ENCODE peak calls at places on chromosomes 12 and 14, in ten cellular contexts. B is foreskin fibroblast, E is left lung, H is brain microvascular endothelial cell, G is AG09309, J is thoracic aorta, I is AG04450, N is activated B cell treated with CpG ODN at 0.5 μM for 24 hours, W is right atrium auricular region, Y is Caco-2. T is an unnamed sample.

GRCh38 chr14:60721331-60722162 is 2.6 kb downstream of the SIX4 start:
- DNase-seq in Y (peak; percentile 41), H (peak; percentile 47), W (no peak), E (peak; percentile 39), G (no peak), I (no peak), J (peak; percentile 31), N (peak; percentile 43), B (peak; percentile 77), T (peak; percentile 53)

GRCh38 chr12:13222076-13222475 is 25.6 kb downstream of the EMP1 start:
- DNase-seq in Y (no peak), B (no peak), E (no peak), N (no peak), J (no peak), H (no peak), G (no peak), W (no peak), I (no peak), T (no peak)

GRCh38 chr12:45302621-45303020 is 86.7 kb downstream of the ANO6 start:
- DNase-seq in N (no peak), B (peak; percentile 28), E (no peak), J (no peak), W (no peak), H (no peak), Y (no peak), I (no peak), G (no peak), T (no peak)

GRCh38 chr14:68285421-68286179 is 466.0 kb downstream of the RAD51B start:
- DNase-seq in W (no peak), H (no peak), B (no peak), J (no peak), I (no peak), E (no peak), N (peak; percentile 48), Y (no peak), G (no peak), T (no peak)

GRCh38 chr12:86134571-86134970 is 121.6 kb downstream of the MGAT4C start:
- DNase-seq in J (no peak), Y (no peak), B (no peak), E (no peak), H (peak; percentile 43), G (no peak), N (no peak), W (no peak), I (no peak), T (no peak)

GRCh38 chr12:121668750-121669524 is 517 bp downstream of the MORN3 start:
- DNase-seq in I (no peak), E (no peak), N (peak; percentile 38), J (no peak), W (no peak), H (no peak), G (no peak), Y (peak; percentile 72), B (no peak), T (no peak)

GRCh38 chr14:94028450-94028826 is 2.3 kb downstream of the OTUB2 start:
- DNase-seq in Y (no peak), J (no peak), G (no peak), H (peak; percentile 31), B (no peak), W (no peak), N (no peak), I (no peak), E (no peak), T (no peak)

GRCh38 chr14:104917992-104918391 is 6.7 kb upstream of the PLD4 start:
- DNase-seq in H (no peak), W (no peak), E (no peak), N (no peak), J (no peak), Y (no peak), G (no peak), I (no peak), B (no peak), T (no peak)

GRCh38 chr12:63068857-63069442 is 82.1 kb downstream of the AVPR1A start:
- DNase-seq in E (no peak), W (no peak), J (no peak), Y (peak; percentile 39), N (no peak), H (peak; percentile 75), G (peak; percentile 48), B (peak; percentile 42), I (peak; percentile 34), T (no peak)

GRCh38 chr12:77724367-77724957 is 106.2 kb upstream of the NAV3 start:
- DNase-seq in J (no peak), N (no peak), G (peak; percentile 13), B (no peak), H (peak; percentile 48), I (peak; percentile 10), E (no peak), W (no peak), Y (peak; percentile 10), T (no peak)

GRCh38 chr14:105059035-105059916 is 6.0 kb downstream of the GPR132 start:
- DNase-seq in I (no peak), E (peak; percentile 82), Y (peak; percentile 27), B (no peak), J (no peak), W (no peak), N (no peak), G (no peak), H (no peak), T (no peak)

GRCh38 chr12:22238211-22238610 is 96.3 kb downstream of the ST8SIA1 start:
- DNase-seq in Y (no peak), G (no peak), H (no peak), E (no peak), N (no peak), J (no peak), I (no peak), B (no peak), W (no peak), T (no peak)

GRCh38 chr14:27184371-27184901 is 586.6 kb upstream of the NOVA1 start:
- DNase-seq in N (no peak), H (no peak), E (no peak), B (no peak), I (no peak), J (no peak), Y (no peak), W (no peak), G (no peak), T (no peak)

GRCh38 chr14:30679032-30679431 is 56.9 kb downstream of the SCFD1 start:
- DNase-seq in E (no peak), H (no peak), G (no peak), N (no peak), J (no peak), B (no peak), Y (no peak), W (no peak), I (no peak), T (no peak)

GRCh38 chr14:30680036-30680435 is 57.9 kb downstream of the SCFD1 start:
- DNase-seq in Y (no peak), J (no peak), B (no peak), E (no peak), N (no peak), H (no peak), G (no peak), W (no peak), I (no peak), T (no peak)

GRCh38 chr14:30681752-30682355 is 59.7 kb downstream of the SCFD1 start:
- DNase-seq in I (no peak), H (peak; percentile 1), J (no peak), B (no peak), G (no peak), Y (no peak), E (no peak), W (no peak), N (no peak), T (no peak)
- TF ChIP-seq CTCF in I (peak; percentile 56), H (peak; percentile 61), J (no peak), B (peak; percentile 51), G (peak; percentile 31), Y (peak; percentile 40), E (peak; percentile 20), W (peak; percentile 21), N (no peak), T (peak; percentile 33)

GRCh38 chr12:115895247-115895646 is 382.2 kb downstream of the MED13L start:
- DNase-seq in B (no peak), J (no peak), Y (peak; percentile 24), N (no peak), I (no peak), H (no peak), G (no peak), W (no peak), E (no peak), T (no peak)
- TF ChIP-seq CTCF in B (peak; percentile 31), J (no peak), Y (peak; percentile 20), N (no peak), I (peak; percentile 51), H (peak; percentile 69), G (peak; percentile 41), W (no peak), E (no peak), T (no peak)

DNA sequence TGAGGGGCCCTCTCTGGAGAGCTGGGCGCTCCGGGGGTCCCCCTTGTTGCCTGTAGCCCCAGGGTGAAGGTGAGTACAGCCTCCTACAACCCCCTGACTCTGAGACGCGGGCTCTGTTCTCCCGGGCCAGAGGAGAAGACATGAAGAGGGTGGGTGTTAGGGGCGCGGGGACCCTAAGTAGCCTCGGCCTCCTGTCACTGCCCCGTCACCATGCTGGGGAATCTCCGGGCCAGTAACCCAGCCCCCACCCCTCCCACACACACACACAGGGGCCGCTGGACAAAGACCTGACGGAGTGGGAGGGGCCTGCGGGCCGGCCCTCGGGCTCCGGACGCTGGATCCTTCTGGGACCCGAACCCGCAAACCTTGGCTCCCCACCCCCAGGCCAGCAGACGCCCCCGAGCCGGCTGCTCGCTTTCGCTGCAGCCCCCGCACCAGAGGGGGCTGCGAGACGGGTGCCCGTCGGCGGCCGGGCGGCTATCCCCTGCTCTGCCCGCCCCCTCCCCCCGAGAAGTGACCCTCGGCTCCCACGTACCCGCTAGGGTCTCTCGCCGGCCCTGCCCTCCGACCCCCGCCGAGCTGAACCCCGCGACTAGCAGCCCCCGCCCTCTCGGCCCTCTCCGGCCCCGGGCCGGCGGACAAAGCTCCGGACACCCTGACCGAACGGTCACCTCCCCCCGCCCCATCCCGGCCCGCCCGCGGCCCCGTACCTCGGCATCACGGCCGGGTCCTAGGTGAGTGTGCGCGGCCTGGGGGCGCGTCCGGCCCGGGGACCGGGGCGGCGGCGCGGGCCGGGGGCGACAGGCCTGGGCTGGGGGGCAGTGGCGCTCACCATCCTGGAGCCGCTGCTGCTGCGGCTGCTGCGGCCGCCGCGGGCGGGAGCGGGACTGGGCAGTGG is at the start of gene FIGNL2:
- DNase-seq in G (no peak), I (no peak), B (no peak), W (no peak), N (no peak), E (no peak), Y (peak; percentile 57), J (no peak), H (no peak), T (no peak)
- TF ChIP-seq CTCF in G (no peak), I (no peak), B (no peak), W (no peak), N (no peak), E (no peak), Y (no peak), J (no peak), H (no peak), T (no peak)

DNA sequence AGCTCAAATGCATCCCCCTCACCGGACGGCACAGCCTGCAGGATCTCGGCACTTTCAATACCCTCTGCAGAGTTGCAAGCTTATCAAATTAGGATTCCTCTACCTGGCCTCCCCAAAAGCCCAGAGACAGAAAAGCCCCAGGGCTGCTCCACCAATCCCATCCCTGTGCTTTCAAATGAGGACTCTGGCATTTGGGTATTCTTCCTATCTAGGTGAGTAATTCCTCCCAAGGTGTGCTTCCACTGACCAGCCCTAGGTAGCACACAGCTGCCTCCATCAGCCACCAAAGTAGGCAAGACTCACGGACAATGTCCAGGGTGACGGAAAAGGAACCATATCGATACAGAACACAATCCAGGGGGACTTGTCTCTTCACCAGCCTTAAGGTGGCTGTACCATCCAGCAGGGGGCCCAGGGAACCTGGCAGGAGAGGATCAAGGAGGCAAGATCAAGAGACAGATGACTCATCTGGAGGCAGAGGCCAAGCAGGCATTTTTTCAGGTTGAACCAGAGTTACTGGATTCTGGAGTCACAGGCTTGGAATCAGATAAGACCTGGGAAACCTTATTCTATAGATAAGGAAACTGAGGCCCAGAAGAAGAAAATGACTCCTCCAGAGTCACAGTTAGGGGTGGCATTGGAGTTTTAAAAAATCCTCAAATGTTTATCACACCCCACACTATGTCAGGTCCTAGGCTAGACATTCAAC is 9.9 kb downstream of the PMEL start:
- DNase-seq in E (no peak), I (no peak), J (no peak), H (peak; percentile 47), N (no peak), G (no peak), Y (peak; percentile 90), W (no peak), B (peak; percentile 59), T (no peak)
- TF ChIP-seq CTCF in E (no peak), I (peak; percentile 57), J (no peak), H (peak; percentile 66), N (no peak), G (peak; percentile 56), Y (peak; percentile 69), W (no peak), B (peak; percentile 42), T (no peak)

T was measured in right lobe of liver.